ENCODE peak calls at places on chromosomes 6 and 20, in nine cellular contexts. I is mesothelial cell of epicardium, M is OCI-LY7, S is astrocyte of the cerebellum, T is progenitor cell of endocrine pancreas, L is brain microvascular endothelial cell, E is heart left ventricle, N is type B pancreatic cell, Z is fibroblast of lung. J is an unnamed sample.

GRCh38 chr6:98957440-98957839 is 9.7 kb upstream of the FBXL4 start:
- DNase-seq in I (no peak), M (no peak), S (peak; percentile 50), T (no peak), L (peak; percentile 68), E (no peak), N (no peak), Z (peak; percentile 68), J (peak; percentile 37)

GRCh38 chr6:123393333-123393732 is 243.4 kb downstream of the TRDN start:
- DNase-seq in I (no peak), M (peak; percentile 2), S (no peak), T (no peak), L (no peak), E (no peak), N (no peak), Z (peak; percentile 12), J (peak; percentile 21)

GRCh38 chr6:158334534-158334933 is 22.3 kb downstream of the TULP4 start:
- DNase-seq in I (no peak), M (no peak), S (no peak), T (no peak), L (no peak), E (no peak), N (no peak), Z (no peak), J (no peak)

GRCh38 chr6:152575621-152576150 is 61.5 kb downstream of the SYNE1 start:
- DNase-seq in I (no peak), M (no peak), S (peak; percentile 22), T (no peak), L (no peak), E (no peak), N (no peak), Z (peak; percentile 69), J (peak; percentile 79)

GRCh38 chr6:11491998-11492397 is 45.6 kb upstream of the TMEM170B start:
- DNase-seq in I (no peak), M (peak; percentile 24), S (no peak), T (no peak), L (no peak), E (no peak), N (no peak), Z (no peak), J (no peak)

GRCh38 chr20:20341371-20341770 is 26.5 kb upstream of the INSM1 start:
- DNase-seq in I (no peak), M (no peak), S (no peak), T (no peak), L (no peak), E (no peak), N (no peak), Z (no peak), J (no peak)

GRCh38 chr6:6368040-6368683 is 47.7 kb upstream of the F13A1 start:
- DNase-seq in I (no peak), M (no peak), S (no peak), T (no peak), L (no peak), E (no peak), N (no peak), Z (no peak), J (no peak)

GRCh38 chr20:43430265-43430664 is 27.4 kb upstream of the SRSF6 start:
- DNase-seq in I (no peak), M (no peak), S (no peak), T (no peak), L (no peak), E (no peak), N (no peak), Z (no peak), J (no peak)

GRCh38 chr6:130453230-130453629 is 87.4 kb downstream of the TMEM200A start:
- DNase-seq in I (no peak), M (no peak), S (peak; percentile 9), T (no peak), L (peak; percentile 90), E (no peak), N (no peak), Z (no peak), J (peak; percentile 57)

GRCh38 chr6:77462359-77463307 is 658 bp downstream of the HTR1B start:
- DNase-seq in I (no peak), M (no peak), S (no peak), T (no peak), L (peak; percentile 66), E (no peak), N (peak; percentile 66), Z (no peak), J (no peak)

GRCh38 chr6:38713812-38714211 is 1.3 kb upstream of the DNAH8 start:
- DNase-seq in I (no peak), M (no peak), S (no peak), T (no peak), L (no peak), E (no peak), N (no peak), Z (no peak), J (no peak)

GRCh38 chr20:36482044-36482473 is 59.3 kb upstream of the MYL9 start:
- DNase-seq in I (no peak), M (no peak), S (no peak), T (no peak), L (no peak), E (no peak), N (no peak), Z (no peak), J (no peak)

DNA sequence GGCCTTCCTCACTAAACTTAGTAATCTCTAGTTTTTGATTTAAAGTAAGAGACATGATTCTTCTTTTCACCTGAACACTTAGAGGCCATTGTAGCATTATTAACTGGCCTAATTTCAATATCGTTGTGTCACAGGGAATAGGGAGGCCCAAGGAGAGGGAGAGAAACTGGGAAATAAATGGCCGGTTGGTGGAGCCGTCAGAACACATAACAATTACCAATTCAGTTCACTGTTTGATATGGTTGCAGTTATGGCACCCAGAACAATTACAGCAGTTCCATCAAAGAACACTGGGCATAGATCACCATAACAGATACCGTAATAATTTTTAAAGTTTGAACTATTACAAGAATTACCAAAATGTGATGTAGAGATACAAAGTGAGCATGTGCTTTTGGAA is 9.1 kb upstream of the GLYATL3 start:
- DNase-seq in I (no peak), M (no peak), S (no peak), T (no peak), L (no peak), E (no peak), N (no peak), Z (no peak), J (no peak)
- TF ChIP-seq CTCF in I (no peak), M (no peak), S (no peak), T (no peak), L (no peak), E (no peak), N (no peak), Z (no peak), J (no peak)

DNA sequence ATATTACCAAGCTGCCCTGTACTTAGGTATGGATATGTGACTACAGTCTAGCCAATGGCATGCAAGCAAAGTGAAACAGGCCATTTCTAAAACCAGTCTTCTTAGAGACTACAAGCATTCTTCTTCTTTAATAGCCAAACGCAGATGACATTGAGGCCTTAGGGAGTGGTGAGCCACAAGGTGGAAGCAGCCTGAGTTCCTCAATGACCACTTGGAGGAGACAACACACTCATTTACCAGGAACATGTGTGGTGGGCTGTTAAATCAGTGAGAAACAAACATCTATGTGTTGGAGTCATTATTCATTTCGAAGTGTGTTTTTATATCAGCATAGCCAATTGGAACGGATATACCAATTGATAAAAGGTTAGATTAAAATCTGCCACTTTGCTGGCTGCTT is 122.0 kb downstream of the GFRAL start:
- DNase-seq in I (no peak), M (no peak), S (peak; percentile 18), T (no peak), L (no peak), E (no peak), N (no peak), Z (peak; percentile 42), J (peak; percentile 37)
- TF ChIP-seq CTCF in I (no peak), M (no peak), S (peak; percentile 42), T (peak; percentile 28), L (peak; percentile 40), E (no peak), N (peak; percentile 32), Z (peak; percentile 14), J (peak; percentile 25)

GRCh38 chr20:23178806-23179205 is 92.7 kb upstream of the CD93 start:
- DNase-seq in I (no peak), M (no peak), S (no peak), T (no peak), L (no peak), E (no peak), N (no peak), Z (no peak), J (no peak)
- TF ChIP-seq CTCF in I (no peak), M (no peak), S (no peak), T (no peak), L (peak; percentile 25), E (peak; percentile 37), N (no peak), Z (no peak), J (no peak)

GRCh38 chr6:142408409-142408808 is 106.6 kb downstream of the ADGRG6 start:
- DNase-seq in I (no peak), M (no peak), S (no peak), T (no peak), L (no peak), E (no peak), N (no peak), Z (no peak), J (peak; percentile 42)
- TF ChIP-seq CTCF in I (peak; percentile 47), M (peak; percentile 19), S (no peak), T (peak; percentile 27), L (no peak), E (no peak), N (peak; percentile 51), Z (no peak), J (peak; percentile 36)

DNA sequence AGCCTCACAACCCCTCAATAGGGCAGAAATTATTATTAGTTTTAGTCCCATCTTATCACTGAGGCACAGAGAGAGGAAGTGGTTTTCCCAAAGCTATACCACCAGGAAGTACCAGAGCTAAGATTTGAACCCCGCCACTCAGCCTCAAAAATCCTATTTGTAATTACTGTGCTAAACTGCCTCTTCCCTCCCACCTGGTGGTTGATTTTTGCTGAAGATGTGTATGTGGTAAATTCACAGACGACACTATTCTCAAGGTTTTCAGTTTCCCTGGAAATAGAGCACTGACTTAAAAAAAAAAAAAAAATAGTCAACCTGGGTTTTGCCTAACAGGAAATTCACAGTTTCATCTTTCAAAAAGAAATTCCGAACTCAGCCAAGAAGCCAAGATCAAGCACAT is 57.9 kb downstream of the TSHZ2 start:
- DNase-seq in I (no peak), M (peak; percentile 38), S (no peak), T (no peak), L (no peak), E (no peak), N (no peak), Z (no peak), J (no peak)
- TF ChIP-seq CTCF in I (no peak), M (peak; percentile 62), S (no peak), T (no peak), L (no peak), E (no peak), N (no peak), Z (no peak), J (no peak)

DNA sequence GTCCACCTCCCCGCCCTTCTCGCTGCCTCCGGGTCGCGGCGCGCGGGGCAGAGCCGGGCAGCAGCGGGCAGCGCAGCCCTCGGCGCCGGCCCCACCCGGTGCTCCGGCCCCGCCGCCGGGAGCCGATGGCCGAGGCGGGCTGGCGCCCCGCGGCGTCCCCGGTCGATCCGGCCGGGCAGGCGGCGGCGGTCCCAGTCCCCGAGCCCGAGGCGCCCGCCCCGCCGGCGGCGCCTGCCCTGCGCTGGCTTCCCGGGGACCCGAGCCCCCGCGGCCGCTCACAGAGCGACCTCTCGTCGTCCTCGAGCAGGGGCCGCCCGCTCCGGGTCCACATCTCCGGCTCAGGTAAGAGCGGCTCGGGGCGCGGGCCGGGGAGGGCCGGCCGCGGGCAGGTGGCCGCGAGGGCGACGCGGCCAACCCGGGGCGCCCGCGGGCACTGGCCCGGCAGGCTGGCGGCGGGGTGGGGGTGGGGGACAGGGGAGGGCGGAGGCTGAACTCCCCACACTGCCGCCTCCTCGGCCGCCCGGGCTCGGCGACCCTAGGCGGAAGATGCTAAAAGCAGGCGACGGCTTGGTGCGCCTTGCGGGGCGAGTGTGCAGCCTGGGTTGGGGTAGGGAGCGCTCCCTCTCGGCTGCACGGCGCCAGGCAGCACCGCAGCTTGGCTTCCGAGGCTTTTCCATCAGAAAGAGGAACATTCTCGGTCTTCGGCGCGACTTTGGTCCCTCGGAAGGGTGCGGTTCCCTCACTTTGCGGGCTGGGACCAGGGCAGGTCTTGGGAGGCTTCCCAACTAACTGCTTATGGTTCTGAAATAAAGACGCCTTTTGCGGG is 25.6 kb upstream of the FUCA2 start:
- DNase-seq in I (peak; percentile 27), M (no peak), S (peak; percentile 18), T (peak; percentile 53), L (peak; percentile 45), E (peak; percentile 85), N (peak; percentile 75), Z (peak; percentile 61), J (peak; percentile 52)
- TF ChIP-seq CTCF in I (no peak), M (no peak), S (peak; percentile 64), T (peak; percentile 56), L (peak; percentile 77), E (peak; percentile 25), N (peak; percentile 56), Z (peak; percentile 51), J (peak; percentile 47)

J was measured in fibroblast of mammary gland.